ENCODE peak calls at places on chromosomes 16 and 17, in nine cellular contexts. U, K, F, B, J, S, Q, R and N are unnamed samples.

GRCh38 chr16:21158208-21159110 is at the start of gene LDAF1:
- DNase-seq in U (peak), K (peak), F (peak), B (peak), J (peak), S (peak), Q (peak), R (peak), N (peak)

GRCh38 chr16:84836234-84836647 is 16.5 kb downstream of the CRISPLD2 start:
- DNase-seq in U (peak), K (peak), F (no peak), B (no peak), J (peak), S (peak), Q (no peak), R (no peak), N (peak)

GRCh38 chr17:3773511-3773910 is 27.5 kb downstream of the ITGAE start:
- DNase-seq in U (no peak), K (no peak), F (no peak), B (no peak), J (peak), S (peak), Q (no peak), R (no peak), N (peak)

GRCh38 chr16:27322858-27323780 is 9.3 kb downstream of the IL4R start:
- DNase-seq in U (no peak), K (no peak), F (no peak), B (no peak), J (no peak), S (no peak), Q (no peak), R (no peak), N (no peak)

GRCh38 chr16:30472328-30472942 is at the start of gene ITGAL:
- DNase-seq in U (peak), K (no peak), F (peak), B (peak), J (no peak), S (no peak), Q (no peak), R (peak), N (no peak)

GRCh38 chr16:88511911-88512310 is 58.3 kb upstream of the ZC3H18 start:
- DNase-seq in U (no peak), K (no peak), F (no peak), B (no peak), J (no peak), S (no peak), Q (no peak), R (no peak), N (no peak)

GRCh38 chr16:66290431-66290830 is 76.1 kb upstream of the CDH5 start:
- DNase-seq in U (no peak), K (no peak), F (no peak), B (no peak), J (no peak), S (no peak), Q (no peak), R (no peak), N (no peak)

GRCh38 chr16:88384222-88385111 is 1.7 kb downstream of the ZNF469 start:
- DNase-seq in U (no peak), K (no peak), F (no peak), B (no peak), J (no peak), S (no peak), Q (no peak), R (no peak), N (no peak)

GRCh38 chr17:56708220-56708567 is 114.7 kb downstream of the NOG start:
- DNase-seq in U (no peak), K (no peak), F (no peak), B (no peak), J (peak), S (peak), Q (no peak), R (no peak), N (peak)

GRCh38 chr16:11389083-11389482 is 43.8 kb downstream of the RMI2 start:
- DNase-seq in U (no peak), K (no peak), F (no peak), B (no peak), J (no peak), S (no peak), Q (no peak), R (no peak), N (no peak)

GRCh38 chr17:8857919-8858318 is 9.6 kb downstream of the PIK3R6 start:
- DNase-seq in U (peak), K (peak), F (no peak), B (peak), J (peak), S (peak), Q (no peak), R (peak), N (peak)

GRCh38 chr16:18932243-18932997 is 6.2 kb upstream of the SMG1 start:
- DNase-seq in U (no peak), K (peak), F (no peak), B (no peak), J (peak), S (peak), Q (no peak), R (no peak), N (peak)

GRCh38 chr17:55266051-55266957 is 1.5 kb downstream of the HLF start:
- DNase-seq in U (no peak), K (no peak), F (no peak), B (no peak), J (no peak), S (no peak), Q (no peak), R (no peak), N (no peak)